ENCODE peak calls at places on chromosomes 2 and 18, in seven cellular contexts. L is CD4-positive, alpha-beta T cell; W is OCI-LY7; P is psoas muscle; N is uterus; I is HCT116; A is sigmoid colon. C is an unnamed sample.

GRCh38 chr2:223090081-223090480 is 38.1 kb downstream of the KCNE4 start:
- DNase-seq in L (no peak), W (no peak), P (no peak), N (no peak), I (no peak), A (no peak), C (no peak)

GRCh38 chr2:171919453-171919852 is 2.8 kb upstream of the HAT1 start:
- DNase-seq in L (no peak), W (no peak), P (no peak), N (no peak), I (no peak), A (no peak), C (no peak)

GRCh38 chr2:166179201-166179600 is 51.4 kb upstream of the SCN1A start:
- DNase-seq in L (no peak), W (no peak), P (no peak), N (no peak), I (no peak), A (no peak), C (no peak)

GRCh38 chr2:75100011-75100680 is 99.2 kb downstream of the TACR1 start:
- DNase-seq in L (no peak), W (no peak), P (no peak), N (no peak), I (no peak), A (no peak), C (peak)

GRCh38 chr18:35060092-35060491 is 18.9 kb downstream of the MAPRE2 start:
- DNase-seq in L (no peak), W (no peak), P (no peak), N (no peak), I (no peak), A (no peak), C (no peak)

GRCh38 chr2:28101123-28101522 is 210.6 kb downstream of the BABAM2 start:
- DNase-seq in L (no peak), W (no peak), P (no peak), N (no peak), I (no peak), A (no peak), C (peak)

GRCh38 chr2:18643532-18644462 is 54.4 kb upstream of the NT5C1B start:
- DNase-seq in L (no peak), W (no peak), P (no peak), N (no peak), I (no peak), A (no peak), C (no peak)

GRCh38 chr2:224024270-224024669 is 14.8 kb downstream of the SERPINE2 start:
- DNase-seq in L (no peak), W (no peak), P (no peak), N (no peak), I (no peak), A (no peak), C (no peak)

GRCh38 chr2:109134741-109135571 is 6.0 kb downstream of the SH3RF3 start:
- DNase-seq in L (no peak), W (no peak), P (no peak), N (no peak), I (no peak), A (no peak), C (no peak)

GRCh38 chr2:99879481-99879880 is 262.9 kb downstream of the AFF3 start:
- DNase-seq in L (no peak), W (no peak), P (no peak), N (no peak), I (no peak), A (no peak), C (no peak)

GRCh38 chr2:225033440-225034390 is 8.6 kb downstream of the DOCK10 start:
- DNase-seq in L (no peak), W (no peak), P (no peak), N (no peak), I (no peak), A (no peak), C (no peak)

GRCh38 chr2:71683666-71684065 is 230.3 kb downstream of the DYSF start:
- DNase-seq in L (no peak), W (no peak), P (no peak), N (no peak), I (no peak), A (no peak), C (no peak)

GRCh38 chr2:212979799-212980198 is 171.6 kb downstream of the IKZF2 start:
- DNase-seq in L (no peak), W (no peak), P (no peak), N (no peak), I (no peak), A (no peak), C (no peak)

GRCh38 chr2:96584017-96584416 is 47.5 kb downstream of the ARID5A start:
- DNase-seq in L (no peak), W (no peak), P (no peak), N (no peak), I (no peak), A (no peak), C (no peak)

GRCh38 chr2:230346921-230347533 is 20.0 kb downstream of the SP140L start:
- DNase-seq in L (no peak), W (no peak), P (no peak), N (no peak), I (no peak), A (no peak), C (no peak)

GRCh38 chr18:2971741-2972552 is 41.0 kb downstream of the LPIN2 start:
- DNase-seq in L (peak), W (peak), P (no peak), N (peak), I (no peak), A (peak), C (no peak)

GRCh38 chr2:130813722-130814121 is 23.0 kb upstream of the ARHGEF4 start:
- DNase-seq in L (no peak), W (no peak), P (no peak), N (no peak), I (no peak), A (no peak), C (no peak)

GRCh38 chr2:12330916-12331315 is 385.8 kb upstream of the TRIB2 start:
- DNase-seq in L (no peak), W (no peak), P (no peak), N (no peak), I (no peak), A (no peak), C (peak)

GRCh38 chr2:17894551-17894950 is 16.1 kb downstream of the KCNS3 start:
- DNase-seq in L (no peak), W (no peak), P (no peak), N (no peak), I (no peak), A (no peak), C (no peak)

GRCh38 chr2:15334650-15335326 is 226.3 kb downstream of the NBAS start:
- DNase-seq in L (no peak), W (no peak), P (no peak), N (no peak), I (no peak), A (no peak), C (peak)

GRCh38 chr2:27627963-27628766 is 647 bp downstream of the CCDC121 start:
- DNase-seq in L (no peak), W (peak), P (no peak), N (no peak), I (peak), A (no peak), C (peak)

GRCh38 chr2:145860083-145860482 is 1340.2 kb upstream of the ZEB2 start:
- DNase-seq in L (no peak), W (no peak), P (no peak), N (no peak), I (no peak), A (no peak), C (no peak)

GRCh38 chr2:56831780-56832179 is 648.0 kb downstream of the CCDC85A start:
- DNase-seq in L (no peak), W (no peak), P (no peak), N (no peak), I (no peak), A (no peak), C (no peak)

GRCh38 chr2:223383315-223383714 is 218.8 kb downstream of the SCG2 start:
- DNase-seq in L (no peak), W (no peak), P (no peak), N (no peak), I (no peak), A (no peak), C (no peak)

GRCh38 chr2:54085069-54085468 is 30.3 kb upstream of the ACYP2 start:
- DNase-seq in L (no peak), W (no peak), P (no peak), N (no peak), I (no peak), A (no peak), C (no peak)

GRCh38 chr2:134283701-134284100 is 29.8 kb downstream of the MGAT5 start:
- DNase-seq in L (no peak), W (no peak), P (no peak), N (no peak), I (no peak), A (no peak), C (no peak)

GRCh38 chr2:70133127-70133452 is 45.8 kb downstream of the PCBP1 start:
- DNase-seq in L (no peak), W (no peak), P (no peak), N (no peak), I (no peak), A (no peak), C (no peak)

GRCh38 chr2:84939426-84940087 is 31.4 kb upstream of the KCMF1 start:
- DNase-seq in L (peak), W (peak), P (no peak), N (no peak), I (no peak), A (peak), C (no peak)

GRCh38 chr2:73268831-73269685 is 15.2 kb downstream of the FBXO41 start:
- DNase-seq in L (peak), W (peak), P (no peak), N (no peak), I (peak), A (no peak), C (peak)

GRCh38 chr2:190342601-190343000 is 788 bp upstream of the INPP1 start:
- DNase-seq in L (no peak), W (no peak), P (no peak), N (no peak), I (no peak), A (no peak), C (no peak)

GRCh38 chr2:127526940-127527804 is 883 bp upstream of the IWS1 start:
- DNase-seq in L (no peak), W (peak), P (no peak), N (no peak), I (peak), A (no peak), C (peak)

GRCh38 chr2:152493417-152493816 is 158.4 kb downstream of the FMNL2 start:
- DNase-seq in L (no peak), W (no peak), P (no peak), N (no peak), I (no peak), A (no peak), C (no peak)

GRCh38 chr2:113842919-113843736 is 46.8 kb upstream of the ACTR3 start:
- DNase-seq in L (no peak), W (no peak), P (no peak), N (no peak), I (no peak), A (no peak), C (peak)

GRCh38 chr18:63152791-63153190 is 166.8 kb downstream of the BCL2 start:
- DNase-seq in L (no peak), W (no peak), P (no peak), N (no peak), I (no peak), A (no peak), C (no peak)

GRCh38 chr18:63155169-63155852 is 164.3 kb downstream of the BCL2 start:
- DNase-seq in L (peak), W (peak), P (peak), N (no peak), I (peak), A (peak), C (peak)

GRCh38 chr18:63155910-63156773 is 163.4 kb downstream of the BCL2 start:
- DNase-seq in L (no peak), W (no peak), P (no peak), N (no peak), I (no peak), A (no peak), C (no peak)

GRCh38 chr18:63152096-63152495 is 167.5 kb downstream of the BCL2 start:
- DNase-seq in L (no peak), W (no peak), P (no peak), N (no peak), I (no peak), A (no peak), C (no peak)

DNA sequence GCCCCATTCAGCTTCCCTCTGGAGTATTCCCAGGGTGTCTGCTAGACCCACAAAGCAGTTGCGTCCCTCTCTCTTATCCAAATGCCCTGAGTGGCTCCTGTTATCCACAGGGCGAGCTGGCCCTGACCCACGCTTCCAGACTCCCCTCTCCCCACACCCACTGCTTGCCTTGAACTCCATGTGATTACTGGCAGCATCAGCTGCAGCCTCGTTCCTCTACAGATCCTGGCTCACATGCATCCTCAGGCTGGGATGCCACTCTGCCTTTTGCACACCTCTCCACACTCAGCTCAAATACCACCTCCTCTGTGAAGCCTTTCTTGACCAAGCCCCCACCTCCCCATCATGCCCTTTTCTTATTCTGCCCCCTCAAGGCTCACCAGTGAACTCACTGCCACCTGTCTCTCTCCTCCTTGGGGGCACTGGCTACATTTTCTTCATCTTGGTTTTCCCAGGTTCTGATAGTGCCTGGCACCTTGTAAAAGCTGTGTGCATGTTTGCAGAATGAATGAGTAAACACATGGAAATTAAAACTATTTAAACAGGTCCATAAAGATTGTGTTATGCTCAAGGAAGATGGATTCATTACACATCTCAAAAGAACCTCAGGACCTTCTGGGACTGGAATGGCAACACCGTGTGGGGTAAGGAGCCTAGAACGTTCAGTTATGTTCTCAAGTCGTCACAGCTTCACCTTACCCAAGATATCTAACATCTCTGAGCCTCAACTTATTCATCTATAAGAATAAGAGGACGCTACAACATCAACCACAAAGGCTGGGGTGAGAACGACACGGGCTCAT is 165.0 kb downstream of the BCL2 start:
- DNase-seq in L (no peak), W (no peak), P (no peak), N (no peak), I (no peak), A (no peak), C (no peak)
- TF ChIP-seq CTCF in L (no peak), W (no peak), P (no peak), N (no peak), I (no peak), A (no peak), C (no peak)

DNA sequence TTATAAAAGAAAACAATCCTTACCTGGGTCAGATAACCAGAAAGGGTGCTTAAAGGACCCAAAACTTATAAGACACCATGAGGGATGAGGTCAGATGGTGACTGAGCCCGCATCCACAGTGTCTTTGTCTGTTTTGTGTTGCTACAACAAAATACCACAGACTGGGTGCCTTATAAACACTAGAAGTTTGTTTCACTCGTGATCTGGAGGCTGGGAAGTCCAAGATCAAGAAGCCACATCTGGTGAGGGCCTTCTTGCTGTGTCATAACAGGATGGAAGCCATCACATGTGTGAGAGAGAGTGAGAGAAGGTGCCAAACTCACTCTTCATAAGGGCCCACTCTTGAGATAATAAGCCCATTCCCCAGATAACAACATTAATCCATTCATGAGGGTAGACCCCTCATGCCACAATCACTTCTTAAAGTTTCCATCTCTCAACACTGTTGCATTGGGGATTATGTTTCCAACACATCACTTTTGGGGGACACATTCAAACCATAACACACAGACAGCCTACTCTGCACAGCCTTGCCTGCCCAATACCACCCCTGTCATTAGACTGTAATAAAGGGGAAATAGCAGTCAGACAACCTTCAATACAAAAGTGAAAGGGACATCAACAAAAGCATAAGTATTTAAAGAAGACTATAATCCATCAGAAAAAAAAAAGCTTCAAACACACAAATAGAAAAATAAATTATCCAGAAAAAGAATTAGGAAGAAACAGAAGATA is 249.8 kb downstream of the ANAPC1 start:
- DNase-seq in L (no peak), W (no peak), P (no peak), N (no peak), I (no peak), A (no peak), C (no peak)
- H3K27ac ChIP-seq in L (no peak), W (no peak), P (no peak), N (no peak), I (no peak), A (no peak), C (no peak)

GRCh38 chr18:79396431-79397287 is 929 bp downstream of the NFATC1 start:
- DNase-seq in L (no peak), W (peak), P (peak), N (peak), I (no peak), A (peak), C (peak)
- TF ChIP-seq CTCF in L (peak), W (no peak), P (peak), N (no peak), I (no peak), A (no peak), C (peak)

GRCh38 chr2:16612490-16612889 is 53.1 kb downstream of the CYRIA start:
- DNase-seq in L (no peak), W (no peak), P (no peak), N (no peak), I (no peak), A (no peak), C (no peak)

GRCh38 chr2:16613475-16613874 is 52.2 kb downstream of the CYRIA start:
- DNase-seq in L (no peak), W (peak), P (no peak), N (no peak), I (no peak), A (no peak), C (peak)

GRCh38 chr2:16604236-16604635 is 61.4 kb downstream of the CYRIA start:
- DNase-seq in L (no peak), W (no peak), P (no peak), N (no peak), I (no peak), A (no peak), C (peak)

GRCh38 chr2:16607306-16607705 is 58.3 kb downstream of the CYRIA start:
- DNase-seq in L (no peak), W (no peak), P (no peak), N (no peak), I (no peak), A (no peak), C (no peak)

GRCh38 chr2:16608661-16609643 is 56.7 kb downstream of the CYRIA start:
- DNase-seq in L (peak), W (peak), P (peak), N (peak), I (peak), A (peak), C (peak)
- H3K27ac ChIP-seq in L (no peak), W (peak), P (peak), N (peak), I (no peak), A (peak), C (no peak)

GRCh38 chr2:79128406-79128805 is 8.1 kb downstream of the REG1A start:
- DNase-seq in L (no peak), W (no peak), P (no peak), N (no peak), I (no peak), A (no peak), C (no peak)

GRCh38 chr2:79129260-79129659 is 9.0 kb downstream of the REG1A start:
- DNase-seq in L (no peak), W (no peak), P (no peak), N (no peak), I (no peak), A (no peak), C (no peak)

DNA sequence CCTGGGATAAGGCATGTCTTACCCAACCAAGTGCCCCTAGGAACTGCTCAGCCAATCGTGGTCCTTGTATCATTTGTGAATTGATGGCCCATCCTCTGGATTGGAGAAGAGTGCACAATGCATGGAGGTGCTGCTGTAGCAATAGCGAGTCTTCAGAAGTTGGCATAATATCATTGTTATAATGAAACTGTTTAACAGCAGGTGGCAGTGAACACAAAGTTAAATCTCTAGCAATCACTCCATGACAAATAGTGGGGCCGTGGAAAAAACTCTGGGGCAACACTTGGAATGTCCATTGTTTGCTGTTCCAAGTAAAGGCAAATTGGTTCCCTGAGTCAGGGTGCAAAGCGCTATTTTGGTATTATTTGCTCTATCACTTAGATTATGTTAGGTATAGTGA is 11.4 kb downstream of the REG1A start:
- DNase-seq in L (no peak), W (no peak), P (no peak), N (no peak), I (no peak), A (no peak), C (no peak)
- TF ChIP-seq CTCF in L (no peak), W (peak), P (no peak), N (no peak), I (no peak), A (no peak), C (no peak)